ENCODE peak calls at places on chromosome 21, in four cellular contexts. K is putamen, C is PC-3, A is M059J. T is an unnamed sample.

GRCh38 chr21:38712076-38712475 is 93.7 kb upstream of the ETS2 start:
- DNase-seq in K (no peak), C (peak), A (peak), T (no peak)

GRCh38 chr21:35046223-35046690 is 2.8 kb downstream of the RUNX1 start:
- DNase-seq in K (no peak), C (no peak), A (peak), T (no peak)

GRCh38 chr21:35593000-35593502 is 467.3 kb downstream of the SETD4 start:
- DNase-seq in K (no peak), C (peak), A (peak), T (no peak)

GRCh38 chr21:38950388-38951094 is 144.8 kb downstream of the ETS2 start:
- DNase-seq in K (no peak), C (peak), A (peak), T (no peak)

GRCh38 chr21:15272591-15272990 is 207.8 kb upstream of the NRIP1 start:
- DNase-seq in K (no peak), C (peak), A (no peak), T (no peak)

GRCh38 chr21:38804617-38805281 is 980 bp upstream of the ETS2 start:
- DNase-seq in K (peak), C (peak), A (peak), T (peak)

GRCh38 chr21:23861908-23862504 is 1745.3 kb downstream of the MRPL39 start:
- DNase-seq in K (no peak), C (no peak), A (no peak), T (no peak)

GRCh38 chr21:21436012-21436545 is 437.9 kb downstream of the NCAM2 start:
- DNase-seq in K (no peak), C (peak), A (peak), T (no peak)

GRCh38 chr21:43717967-43718871 is 710 bp upstream of the PDXK start:
- DNase-seq in K (no peak), C (no peak), A (no peak), T (no peak)

GRCh38 chr21:41712201-41712600 is 54.7 kb downstream of the RIPK4 start:
- DNase-seq in K (no peak), C (no peak), A (no peak), T (no peak)

GRCh38 chr21:46599251-46599572 is 5.7 kb downstream of the S100B start:
- DNase-seq in K (no peak), C (no peak), A (peak), T (no peak)

GRCh38 chr21:23160914-23161313 is 2162.7 kb downstream of the NCAM2 start:
- DNase-seq in K (no peak), C (peak), A (no peak), T (no peak)